ENCODE peak calls at places on chromosomes 6 and 20, in seven cellular contexts. D, A, V, X, H, N and E are unnamed samples.

GRCh38 chr6:25302677-25303128 is 23.5 kb downstream of the CARMIL1 start:
- DNase-seq in D (no peak), A (no peak), V (peak; percentile 15), X (no peak), H (no peak), N (no peak), E (peak; percentile 65)

GRCh38 chr6:157453978-157454377 is 73.0 kb downstream of the ZDHHC14 start:
- DNase-seq in D (no peak), A (no peak), V (no peak), X (no peak), H (no peak), N (no peak), E (no peak)

GRCh38 chr6:143677577-143677890 is 231 bp upstream of the PHACTR2 start:
- DNase-seq in D (no peak), A (no peak), V (no peak), X (no peak), H (no peak), N (no peak), E (no peak)

GRCh38 chr6:128713461-128713860 is 169.5 kb upstream of the LAMA2 start:
- DNase-seq in D (no peak), A (no peak), V (no peak), X (no peak), H (no peak), N (no peak), E (no peak)

GRCh38 chr20:32189691-32190607 is 17.6 kb downstream of the PLAGL2 start:
- DNase-seq in D (no peak), A (no peak), V (no peak), X (no peak), H (no peak), N (peak; percentile 83), E (peak; percentile 71)

GRCh38 chr20:44028341-44028715 is 113.7 kb downstream of the TOX2 start:
- DNase-seq in D (no peak), A (no peak), V (no peak), X (no peak), H (no peak), N (no peak), E (no peak)

GRCh38 chr20:1392443-1392692 is 486 bp downstream of the FKBP1A start:
- DNase-seq in D (no peak), A (no peak), V (no peak), X (no peak), H (no peak), N (no peak), E (no peak)

GRCh38 chr20:32681175-32682084 is 7.7 kb upstream of the C20orf203 start:
- DNase-seq in D (no peak), A (peak; percentile 60), V (no peak), X (no peak), H (no peak), N (peak; percentile 65), E (no peak)

GRCh38 chr20:62808211-62808865 is 3.7 kb downstream of the OGFR start:
- DNase-seq in D (no peak), A (no peak), V (no peak), X (no peak), H (peak; percentile 39), N (peak; percentile 86), E (no peak)

GRCh38 chr6:129849456-129849855 is 11.7 kb downstream of the TMEM244 start:
- DNase-seq in D (no peak), A (peak; percentile 84), V (no peak), X (peak; percentile 20), H (no peak), N (no peak), E (no peak)

GRCh38 chr6:14072084-14072483 is 45.5 kb upstream of the CD83 start:
- DNase-seq in D (no peak), A (no peak), V (no peak), X (no peak), H (no peak), N (no peak), E (no peak)

GRCh38 chr6:31771992-31772358 is 5.2 kb downstream of the VWA7 start:
- DNase-seq in D (no peak), A (no peak), V (no peak), X (no peak), H (no peak), N (no peak), E (no peak)

GRCh38 chr20:62423326-62423706 is 4.0 kb downstream of the RBBP8NL start:
- DNase-seq in D (no peak), A (no peak), V (no peak), X (no peak), H (no peak), N (no peak), E (no peak)

GRCh38 chr6:80769101-80769500 is 662.6 kb downstream of the BCKDHB start:
- DNase-seq in D (no peak), A (no peak), V (no peak), X (no peak), H (no peak), N (no peak), E (no peak)

GRCh38 chr20:44861547-44862006 is 23.9 kb upstream of the YWHAB start:
- DNase-seq in D (no peak), A (peak; percentile 23), V (no peak), X (no peak), H (no peak), N (peak; percentile 18), E (peak; percentile 89)

GRCh38 chr6:12592634-12593033 is 123.9 kb upstream of the PHACTR1 start:
- DNase-seq in D (no peak), A (peak; percentile 93), V (no peak), X (no peak), H (no peak), N (no peak), E (no peak)